ENCODE peak calls at places on chromosomes 5 and 9, in four cellular contexts. One of them, this sample, is unnamed.

GRCh38 chr9:131697908-131698714 is 41.8 kb downstream of the RAPGEF1 start:
- DNase-seq in natural killer cell: no peak
- DNase-seq in progenitor cell of endocrine pancreas: no peak
- DNase-seq in MCF 10A: no peak
- DNase-seq in this sample: no peak

GRCh38 chr9:1173211-1173610 is 123.1 kb downstream of the DMRT2 start:
- DNase-seq in natural killer cell: no peak
- DNase-seq in progenitor cell of endocrine pancreas: no peak
- DNase-seq in MCF 10A: no peak
- DNase-seq in this sample: no peak

GRCh38 chr5:132962429-132962928 is 955 bp downstream of the AFF4 start:
- DNase-seq in natural killer cell: no peak
- DNase-seq in progenitor cell of endocrine pancreas: no peak
- DNase-seq in MCF 10A: peak; percentile 80
- DNase-seq in this sample: no peak

GRCh38 chr5:10746711-10747110 is 14.3 kb downstream of the DAP start:
- DNase-seq in natural killer cell: no peak
- DNase-seq in progenitor cell of endocrine pancreas: no peak
- DNase-seq in MCF 10A: no peak
- DNase-seq in this sample: no peak

GRCh38 chr5:157820593-157821252 is 38.2 kb downstream of the CLINT1 start:
- DNase-seq in natural killer cell: no peak
- DNase-seq in progenitor cell of endocrine pancreas: no peak
- DNase-seq in MCF 10A: peak; percentile 68
- DNase-seq in this sample: no peak

GRCh38 chr5:168706655-168707069 is 127.5 kb upstream of the PANK3 start:
- DNase-seq in natural killer cell: no peak
- DNase-seq in progenitor cell of endocrine pancreas: peak; percentile 26
- DNase-seq in MCF 10A: peak; percentile 60
- DNase-seq in this sample: no peak

GRCh38 chr9:21432640-21433425 is 7.4 kb upstream of the IFNA1 start:
- DNase-seq in natural killer cell: no peak
- DNase-seq in progenitor cell of endocrine pancreas: no peak
- DNase-seq in MCF 10A: no peak
- DNase-seq in this sample: no peak

GRCh38 chr5:172600571-172600970 is 40.5 kb upstream of the NEURL1B start:
- DNase-seq in natural killer cell: no peak
- DNase-seq in progenitor cell of endocrine pancreas: no peak
- DNase-seq in MCF 10A: no peak
- DNase-seq in this sample: no peak

GRCh38 chr5:69156456-69156855 is 10.5 kb upstream of the CCNB1 start:
- DNase-seq in natural killer cell: no peak
- DNase-seq in progenitor cell of endocrine pancreas: no peak
- DNase-seq in MCF 10A: no peak
- DNase-seq in this sample: no peak

GRCh38 chr9:74821636-74822035 is 66.1 kb downstream of the TRPM6 start:
- DNase-seq in natural killer cell: no peak
- DNase-seq in progenitor cell of endocrine pancreas: no peak
- DNase-seq in MCF 10A: no peak
- DNase-seq in this sample: no peak

GRCh38 chr9:21656776-21657637 is 145.4 kb upstream of the MTAP start:
- DNase-seq in natural killer cell: no peak
- DNase-seq in progenitor cell of endocrine pancreas: no peak
- DNase-seq in MCF 10A: peak; percentile 16
- DNase-seq in this sample: no peak

GRCh38 chr5:32357678-32358077 is 44.9 kb upstream of the MTMR12 start:
- DNase-seq in natural killer cell: no peak
- DNase-seq in progenitor cell of endocrine pancreas: no peak
- DNase-seq in MCF 10A: no peak
- DNase-seq in this sample: no peak

GRCh38 chr5:32443541-32444190 is 874 bp downstream of the ZFR start:
- DNase-seq in natural killer cell: peak; percentile 60
- DNase-seq in progenitor cell of endocrine pancreas: peak; percentile 21
- DNase-seq in MCF 10A: peak; percentile 36
- DNase-seq in this sample: no peak

GRCh38 chr5:66209794-66210193 is 65.7 kb downstream of the SREK1 start:
- DNase-seq in natural killer cell: no peak
- DNase-seq in progenitor cell of endocrine pancreas: no peak
- DNase-seq in MCF 10A: no peak
- DNase-seq in this sample: no peak

GRCh38 chr5:60077292-60077691 is 183.8 kb upstream of the PDE4D start:
- DNase-seq in natural killer cell: no peak
- DNase-seq in progenitor cell of endocrine pancreas: no peak
- DNase-seq in MCF 10A: no peak
- DNase-seq in this sample: no peak

GRCh38 chr5:172305380-172305779 is 21.8 kb upstream of the UBTD2 start:
- DNase-seq in natural killer cell: no peak
- DNase-seq in progenitor cell of endocrine pancreas: no peak
- DNase-seq in MCF 10A: no peak
- DNase-seq in this sample: no peak

GRCh38 chr5:23893561-23893960 is 386.2 kb downstream of the PRDM9 start:
- DNase-seq in natural killer cell: no peak
- DNase-seq in progenitor cell of endocrine pancreas: no peak
- DNase-seq in MCF 10A: no peak
- DNase-seq in this sample: no peak

GRCh38 chr9:36870960-36871359 is 163.1 kb downstream of the PAX5 start:
- DNase-seq in natural killer cell: no peak
- DNase-seq in progenitor cell of endocrine pancreas: no peak
- DNase-seq in MCF 10A: no peak
- DNase-seq in this sample: no peak

GRCh38 chr9:76818271-76818670 is 54.0 kb downstream of the PCA3 start:
- DNase-seq in natural killer cell: no peak
- DNase-seq in progenitor cell of endocrine pancreas: no peak
- DNase-seq in MCF 10A: peak; percentile 97
- DNase-seq in this sample: no peak

GRCh38 chr9:88722753-88723152 is 187.8 kb downstream of the NXNL2 start:
- DNase-seq in natural killer cell: no peak
- DNase-seq in progenitor cell of endocrine pancreas: no peak
- DNase-seq in MCF 10A: peak; percentile 55
- DNase-seq in this sample: no peak

GRCh38 chr5:159987031-159987674 is 21.8 kb upstream of the TTC1 start:
- DNase-seq in natural killer cell: peak; percentile 41
- DNase-seq in progenitor cell of endocrine pancreas: peak; percentile 87
- DNase-seq in MCF 10A: peak; percentile 85
- DNase-seq in this sample: peak; percentile 72

GRCh38 chr9:101449071-101449721 is 13.6 kb upstream of the ALDOB start:
- DNase-seq in natural killer cell: peak; percentile 19
- DNase-seq in progenitor cell of endocrine pancreas: peak; percentile 67
- DNase-seq in MCF 10A: peak; percentile 75
- DNase-seq in this sample: peak; percentile 46

GRCh38 chr9:81791076-81791475 is 101.7 kb upstream of the TLE1 start:
- DNase-seq in natural killer cell: no peak
- DNase-seq in progenitor cell of endocrine pancreas: no peak
- DNase-seq in MCF 10A: no peak
- DNase-seq in this sample: no peak

GRCh38 chr5:159175547-159175946 is 33.8 kb downstream of the RNF145 start:
- DNase-seq in natural killer cell: no peak
- DNase-seq in progenitor cell of endocrine pancreas: no peak
- DNase-seq in MCF 10A: no peak
- DNase-seq in this sample: no peak

DNA sequence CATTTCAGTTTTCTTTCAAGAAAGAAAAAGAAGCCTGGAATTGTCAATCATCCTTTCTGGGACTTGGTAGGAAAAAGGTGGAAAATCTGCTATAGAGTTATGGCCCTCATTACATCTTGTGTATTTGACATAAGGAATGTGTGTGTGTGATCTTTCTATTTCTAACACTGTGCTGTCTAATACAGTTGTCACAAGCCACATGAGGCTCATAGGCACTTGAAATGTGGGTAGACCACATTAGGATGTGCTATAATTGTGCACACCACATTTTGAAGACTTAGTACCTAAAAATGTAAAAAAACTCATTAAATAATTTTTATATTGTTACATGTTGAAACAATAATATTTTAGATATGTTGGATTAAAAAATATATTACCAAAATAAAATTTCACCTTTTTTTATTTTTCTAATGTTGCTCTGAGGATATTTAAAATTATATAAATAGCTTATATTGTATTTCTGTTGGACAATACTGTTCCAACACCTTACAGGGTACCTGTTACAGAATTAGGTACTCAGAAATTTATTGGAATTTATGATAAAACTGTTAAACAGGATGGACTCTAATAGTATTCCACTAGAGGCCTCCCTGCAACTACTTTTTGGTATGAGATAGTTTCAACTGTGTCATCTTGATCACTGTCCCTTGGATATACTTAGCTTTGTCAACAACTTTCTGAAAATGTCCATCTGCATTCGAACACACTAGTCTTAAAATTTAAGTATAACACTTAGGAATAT is 18.4 kb downstream of the MSANTD3 start:
- DNase-seq in natural killer cell: no peak
- DNase-seq in progenitor cell of endocrine pancreas: no peak
- DNase-seq in MCF 10A: no peak
- DNase-seq in this sample: no peak
- TF ChIP-seq CTCF in natural killer cell: no peak
- TF ChIP-seq CTCF in progenitor cell of endocrine pancreas: no peak
- TF ChIP-seq CTCF in MCF 10A: no peak
- TF ChIP-seq CTCF in this sample: no peak

GRCh38 chr5:1383344-1383743 is 38.4 kb upstream of the CLPTM1L start:
- DNase-seq in natural killer cell: no peak
- DNase-seq in progenitor cell of endocrine pancreas: no peak
- DNase-seq in MCF 10A: no peak
- DNase-seq in this sample: no peak

GRCh38 chr5:1383886-1384401 is 39.0 kb upstream of the CLPTM1L start:
- DNase-seq in natural killer cell: no peak
- DNase-seq in progenitor cell of endocrine pancreas: no peak
- DNase-seq in MCF 10A: no peak
- DNase-seq in this sample: no peak

GRCh38 chr5:1381370-1382247 is 36.7 kb upstream of the CLPTM1L start:
- DNase-seq in natural killer cell: no peak
- DNase-seq in progenitor cell of endocrine pancreas: no peak
- DNase-seq in MCF 10A: no peak
- DNase-seq in this sample: no peak

GRCh38 chr5:1380910-1381309 is 36.0 kb upstream of the CLPTM1L start:
- DNase-seq in natural killer cell: no peak
- DNase-seq in progenitor cell of endocrine pancreas: no peak
- DNase-seq in MCF 10A: no peak
- DNase-seq in this sample: no peak

GRCh38 chr5:1382248-1382700 is 37.4 kb upstream of the CLPTM1L start:
- DNase-seq in natural killer cell: no peak
- DNase-seq in progenitor cell of endocrine pancreas: no peak
- DNase-seq in MCF 10A: no peak
- DNase-seq in this sample: no peak
- TF ChIP-seq CTCF in natural killer cell: no peak
- TF ChIP-seq CTCF in progenitor cell of endocrine pancreas: no peak
- TF ChIP-seq CTCF in MCF 10A: no peak
- TF ChIP-seq CTCF in this sample: no peak

GRCh38 chr9:129885018-129885669 is 49.9 kb downstream of the USP20 start:
- DNase-seq in natural killer cell: peak; percentile 45
- DNase-seq in progenitor cell of endocrine pancreas: no peak
- DNase-seq in MCF 10A: peak; percentile 23
- DNase-seq in this sample: peak; percentile 48
- TF ChIP-seq CTCF in natural killer cell: no peak
- TF ChIP-seq CTCF in progenitor cell of endocrine pancreas: no peak
- TF ChIP-seq CTCF in MCF 10A: no peak
- TF ChIP-seq CTCF in this sample: no peak

GRCh38 chr5:116559673-116560164 is 14.9 kb downstream of the SEMA6A start:
- DNase-seq in natural killer cell: no peak
- DNase-seq in progenitor cell of endocrine pancreas: no peak
- DNase-seq in MCF 10A: no peak
- DNase-seq in this sample: no peak

GRCh38 chr5:116554764-116555163 is 19.9 kb downstream of the SEMA6A start:
- DNase-seq in natural killer cell: no peak
- DNase-seq in progenitor cell of endocrine pancreas: no peak
- DNase-seq in MCF 10A: no peak
- DNase-seq in this sample: no peak

GRCh38 chr5:116559239-116559638 is 15.4 kb downstream of the SEMA6A start:
- DNase-seq in natural killer cell: no peak
- DNase-seq in progenitor cell of endocrine pancreas: no peak
- DNase-seq in MCF 10A: no peak
- DNase-seq in this sample: no peak

GRCh38 chr5:116561658-116562057 is 13.0 kb downstream of the SEMA6A start:
- DNase-seq in natural killer cell: no peak
- DNase-seq in progenitor cell of endocrine pancreas: no peak
- DNase-seq in MCF 10A: no peak
- DNase-seq in this sample: no peak

GRCh38 chr5:116557669-116558271 is 16.9 kb downstream of the SEMA6A start:
- DNase-seq in natural killer cell: no peak
- DNase-seq in progenitor cell of endocrine pancreas: no peak
- DNase-seq in MCF 10A: peak; percentile 52
- DNase-seq in this sample: no peak
- TF ChIP-seq CTCF in natural killer cell: no peak
- TF ChIP-seq CTCF in progenitor cell of endocrine pancreas: peak; percentile 60
- TF ChIP-seq CTCF in MCF 10A: peak; percentile 72
- TF ChIP-seq CTCF in this sample: no peak

GRCh38 chr5:136018814-136019777 is 9.7 kb upstream of the TGFBI start:
- DNase-seq in natural killer cell: no peak
- DNase-seq in progenitor cell of endocrine pancreas: no peak
- DNase-seq in MCF 10A: peak; percentile 93
- DNase-seq in this sample: no peak
- TF ChIP-seq CTCF in natural killer cell: no peak
- TF ChIP-seq CTCF in progenitor cell of endocrine pancreas: no peak
- TF ChIP-seq CTCF in MCF 10A: peak; percentile 12
- TF ChIP-seq CTCF in this sample: no peak